ENCODE peak calls at places on chromosomes 6 and 20, in five cellular contexts. One of them, this sample, is unnamed.

GRCh38 chr6:2970034-2970685 is 1.2 kb downstream of the SERPINB6 start:
- DNase-seq in A673: no peak
- DNase-seq in EH: peak
- DNase-seq in GM10248: no peak
- DNase-seq in LHCN-M2: no peak
- DNase-seq in this sample: no peak

GRCh38 chr6:84926171-84926570 is 161.8 kb upstream of the TBX18 start:
- DNase-seq in A673: no peak
- DNase-seq in EH: no peak
- DNase-seq in GM10248: no peak
- DNase-seq in LHCN-M2: no peak
- DNase-seq in this sample: no peak

GRCh38 chr20:59580208-59580980 is 23.9 kb upstream of the PHACTR3 start:
- DNase-seq in A673: peak
- DNase-seq in EH: peak
- DNase-seq in GM10248: no peak
- DNase-seq in LHCN-M2: no peak
- DNase-seq in this sample: no peak

GRCh38 chr20:15916623-15917022 is 656.6 kb downstream of the KIF16B start:
- DNase-seq in A673: no peak
- DNase-seq in EH: no peak
- DNase-seq in GM10248: no peak
- DNase-seq in LHCN-M2: no peak
- DNase-seq in this sample: no peak

GRCh38 chr6:63307581-63308246 is 12.1 kb downstream of the LGSN start:
- DNase-seq in A673: peak
- DNase-seq in EH: peak
- DNase-seq in GM10248: peak
- DNase-seq in LHCN-M2: peak
- DNase-seq in this sample: no peak

GRCh38 chr6:29734046-29735018 is 11.1 kb downstream of the HLA-F start:
- DNase-seq in A673: no peak
- DNase-seq in EH: no peak
- DNase-seq in GM10248: no peak
- DNase-seq in LHCN-M2: no peak
- DNase-seq in this sample: no peak

GRCh38 chr6:105276374-105276773 is 96.6 kb upstream of the POPDC3 start:
- DNase-seq in A673: no peak
- DNase-seq in EH: no peak
- DNase-seq in GM10248: no peak
- DNase-seq in LHCN-M2: no peak
- DNase-seq in this sample: no peak

GRCh38 chr6:28489366-28490190 is 26.0 kb downstream of the GPX6 start:
- DNase-seq in A673: peak
- DNase-seq in EH: peak
- DNase-seq in GM10248: peak
- DNase-seq in LHCN-M2: no peak
- DNase-seq in this sample: no peak

GRCh38 chr20:13868331-13868730 is 83.5 kb downstream of the NDUFAF5 start:
- DNase-seq in A673: peak
- DNase-seq in EH: peak
- DNase-seq in GM10248: no peak
- DNase-seq in LHCN-M2: peak
- DNase-seq in this sample: no peak

GRCh38 chr6:49070411-49070810 is 392.6 kb downstream of the MMUT start:
- DNase-seq in A673: no peak
- DNase-seq in EH: no peak
- DNase-seq in GM10248: no peak
- DNase-seq in LHCN-M2: peak
- DNase-seq in this sample: no peak

GRCh38 chr6:62683063-62683462 is 397.0 kb upstream of the KHDRBS2 start:
- DNase-seq in A673: no peak
- DNase-seq in EH: no peak
- DNase-seq in GM10248: no peak
- DNase-seq in LHCN-M2: no peak
- DNase-seq in this sample: no peak

GRCh38 chr6:121351911-121352310 is 17.6 kb upstream of the TBC1D32 start:
- DNase-seq in A673: no peak
- DNase-seq in EH: peak
- DNase-seq in GM10248: no peak
- DNase-seq in LHCN-M2: no peak
- DNase-seq in this sample: no peak

GRCh38 chr6:48951917-48952316 is 511.1 kb downstream of the MMUT start:
- DNase-seq in A673: no peak
- DNase-seq in EH: no peak
- DNase-seq in GM10248: no peak
- DNase-seq in LHCN-M2: no peak
- DNase-seq in this sample: no peak

GRCh38 chr6:88919032-88919431 is 44.4 kb downstream of the RNGTT start:
- DNase-seq in A673: peak
- DNase-seq in EH: no peak
- DNase-seq in GM10248: no peak
- DNase-seq in LHCN-M2: no peak
- DNase-seq in this sample: no peak

GRCh38 chr6:132228894-132229293 is 172.4 kb downstream of the MOXD1 start:
- DNase-seq in A673: no peak
- DNase-seq in EH: peak
- DNase-seq in GM10248: no peak
- DNase-seq in LHCN-M2: peak
- DNase-seq in this sample: no peak

This sample was measured in activated naive CD8-positive, alpha-beta T cell treated with anti-CD3 and anti-CD28 coated beads, Interleukin-2, amount 50 U/mL, for 16 hours.